ENCODE peak calls at places on chromosomes 12 and 14, in five cellular contexts. C is fibroblast of lung, M is heart right ventricle, Q is bronchial epithelial cell, A is lower leg skin. U is an unnamed sample.
A peak's percentile ranks its signal among the peaks of the same experiment; 100 is the strongest.

GRCh38 chr12:123120452-123121166 is 30.3 kb downstream of the PITPNM2 start:
- DNase-seq in C (no peak), M (no peak), Q (no peak), A (no peak), U (no peak)

GRCh38 chr14:101075801-101076413 is 172.4 kb upstream of the RTL1 start:
- DNase-seq in C (no peak), M (no peak), Q (no peak), A (no peak), U (no peak)

GRCh38 chr14:105439710-105440553 is 20.3 kb downstream of the MTA1 start:
- DNase-seq in C (no peak), M (peak; percentile 21), Q (no peak), A (no peak), U (no peak)

GRCh38 chr12:49567611-49568441 is at the start of gene MCRS1:
- DNase-seq in C (peak; percentile 85), M (peak; percentile 86), Q (peak; percentile 87), A (peak; percentile 97), U (peak; percentile 67)

GRCh38 chr14:39268393-39268792 is 34.7 kb downstream of the MIA2 start:
- DNase-seq in C (peak; percentile 57), M (no peak), Q (peak; percentile 21), A (no peak), U (no peak)

GRCh38 chr12:85805654-85806053 is 30.6 kb downstream of the RASSF9 start:
- DNase-seq in C (peak; percentile 93), M (no peak), Q (no peak), A (no peak), U (no peak)

GRCh38 chr12:95859947-95860850 is 1.4 kb downstream of the SNRPF start:
- DNase-seq in C (no peak), M (no peak), Q (no peak), A (no peak), U (no peak)

GRCh38 chr12:107822356-107822755 is 47.9 kb downstream of the ASCL4 start:
- DNase-seq in C (no peak), M (no peak), Q (no peak), A (no peak), U (no peak)

GRCh38 chr14:92959761-92960680 is 37.1 kb downstream of the CHGA start:
- DNase-seq in C (no peak), M (no peak), Q (no peak), A (no peak), U (no peak)

GRCh38 chr12:78863482-78864427 is 819 bp upstream of the SYT1 start:
- DNase-seq in C (peak; percentile 78), M (peak; percentile 11), Q (peak; percentile 40), A (peak; percentile 85), U (no peak)

GRCh38 chr14:39025810-39026627 is 77.0 kb downstream of the SEC23A start:
- DNase-seq in C (no peak), M (no peak), Q (no peak), A (no peak), U (no peak)

GRCh38 chr12:39441963-39442894 is 691 bp downstream of the KIF21A start:
- DNase-seq in C (peak; percentile 48), M (peak; percentile 42), Q (peak; percentile 54), A (peak; percentile 89), U (no peak)

GRCh38 chr14:77120771-77121743 is 20.5 kb downstream of the ZDHHC22 start:
- DNase-seq in C (no peak), M (no peak), Q (no peak), A (no peak), U (no peak)

GRCh38 chr12:12881495-12881894 is 9.9 kb upstream of the GPRC5A start:
- DNase-seq in C (peak; percentile 61), M (no peak), Q (peak; percentile 94), A (no peak), U (no peak)

GRCh38 chr12:122865268-122866231 is 30.3 kb downstream of the HIP1R start:
- DNase-seq in C (no peak), M (peak; percentile 60), Q (no peak), A (peak; percentile 85), U (no peak)

GRCh38 chr14:98692832-98693231 is 579.2 kb downstream of the BCL11B start:
- DNase-seq in C (no peak), M (no peak), Q (peak; percentile 56), A (no peak), U (no peak)

GRCh38 chr14:98325761-98326160 is 946.2 kb downstream of the BCL11B start:
- DNase-seq in C (peak; percentile 16), M (no peak), Q (peak; percentile 59), A (no peak), U (no peak)

GRCh38 chr12:6957151-6957701 is 6.1 kb downstream of the PTPN6 start:
- DNase-seq in C (no peak), M (no peak), Q (no peak), A (no peak), U (no peak)

GRCh38 chr14:54699087-54699530 is 132.2 kb downstream of the SAMD4A start:
- DNase-seq in C (peak; percentile 68), M (peak; percentile 39), Q (no peak), A (no peak), U (no peak)

GRCh38 chr14:67426983-67427601 is 15.1 kb upstream of the PLEK2 start:
- DNase-seq in C (peak; percentile 70), M (peak; percentile 63), Q (peak; percentile 70), A (peak; percentile 92), U (peak; percentile 39)

GRCh38 chr12:2183556-2184541 is 131.1 kb downstream of the CACNA1C start:
- DNase-seq in C (peak; percentile 85), M (no peak), Q (no peak), A (no peak), U (peak; percentile 75)

GRCh38 chr14:88989911-88990310 is 165.5 kb downstream of the TTC8 start:
- DNase-seq in C (no peak), M (no peak), Q (peak; percentile 78), A (no peak), U (no peak)

GRCh38 chr12:68451261-68452091 is 119.3 kb upstream of the MDM1 start:
- DNase-seq in C (peak; percentile 96), M (no peak), Q (peak; percentile 50), A (no peak), U (peak; percentile 78)

GRCh38 chr12:47715393-47715876 is 9.6 kb upstream of the RPAP3 start:
- DNase-seq in C (peak; percentile 73), M (peak; percentile 61), Q (peak; percentile 63), A (peak; percentile 96), U (no peak)
- H3K4me3 ChIP-seq in C (no peak overlapping the region), M (no peak overlapping the region), Q (no peak overlapping the region), A (no peak overlapping the region), U (no peak overlapping the region)

DNA sequence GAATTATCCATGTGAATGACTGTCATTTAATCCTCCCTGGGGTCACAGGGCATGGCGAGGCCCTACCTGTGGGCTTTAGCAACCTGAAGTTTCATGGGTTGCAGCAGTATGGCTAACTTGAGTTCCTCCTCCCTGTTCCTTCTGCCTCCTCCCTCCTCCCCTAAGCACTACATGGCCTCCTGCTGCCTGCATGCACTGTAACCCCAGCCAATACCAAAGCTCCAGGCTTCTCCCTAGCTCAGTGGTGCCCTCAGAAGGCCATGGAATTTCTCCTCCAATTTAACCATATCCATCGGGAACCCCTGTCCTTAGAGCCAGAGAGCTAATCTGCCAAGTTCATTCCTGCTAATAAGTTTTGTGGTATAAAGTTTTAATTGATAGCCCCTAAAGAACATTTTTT is 95.1 kb downstream of the NT5DC3 start:
- DNase-seq in C (no peak), M (no peak), Q (no peak), A (peak; percentile 26), U (no peak)
- TF ChIP-seq CTCF in C (no peak), M (no peak), Q (no peak), A (no peak), U (no peak)

GRCh38 chr12:65327207-65328076 is 49.0 kb downstream of the MSRB3 start:
- DNase-seq in C (peak; percentile 69), M (no peak), Q (no peak), A (no peak), U (peak; percentile 71)
- H3K4me3 ChIP-seq in C (no peak overlapping the region), M (no peak overlapping the region), Q (no peak overlapping the region), A (no peak overlapping the region), U (no peak overlapping the region)

DNA sequence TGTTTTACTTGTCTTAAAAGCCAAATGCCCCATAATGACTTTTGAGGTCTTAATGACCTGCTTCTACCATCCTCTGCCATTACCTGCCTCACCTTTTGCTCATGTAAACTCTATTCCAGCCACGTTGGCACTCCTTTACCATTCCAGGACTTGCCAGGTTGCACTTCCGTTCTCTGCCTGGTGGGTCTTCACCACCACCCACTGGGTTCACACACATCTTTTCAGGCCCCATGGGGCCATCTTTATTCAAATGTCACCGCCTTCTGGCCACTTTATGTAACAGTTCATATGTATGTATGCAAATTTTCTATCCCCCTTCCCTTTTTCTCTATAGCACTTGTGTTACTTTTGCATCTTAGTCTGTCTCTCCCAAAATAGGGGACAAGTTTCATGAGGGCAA is 57.7 kb downstream of the ATP2A2 start:
- DNase-seq in C (no peak), M (no peak), Q (no peak), A (no peak), U (no peak)
- TF ChIP-seq CTCF in C (peak; percentile 15), M (no peak), Q (peak; percentile 5), A (no peak), U (no peak)

GRCh38 chr14:31204593-31205534 is 2.7 kb downstream of the HECTD1 start:
- DNase-seq in C (no peak), M (no peak), Q (no peak), A (no peak), U (no peak)
- H3K4me3 ChIP-seq in C (peak overlapping the region; percentile 56), M (peak overlapping the region; percentile 92), Q (peak overlapping the region; percentile 12), A (no peak overlapping the region), U (no peak overlapping the region)

GRCh38 chr12:42143401-42144173 is 1.1 kb downstream of the GXYLT1 start:
- DNase-seq in C (peak; percentile 37), M (no peak), Q (peak; percentile 33), A (no peak), U (no peak)

GRCh38 chr12:42144174-42144423 is 575 bp downstream of the GXYLT1 start:
- DNase-seq in C (no peak), M (no peak), Q (no peak), A (peak; percentile 85), U (no peak)

GRCh38 chr12:42145197-42145549 is 499 bp upstream of the GXYLT1 start:
- DNase-seq in C (no peak), M (no peak), Q (no peak), A (no peak), U (no peak)

GRCh38 chr12:42144424-42145196 is at the start of gene GXYLT1:
- DNase-seq in C (peak; percentile 95), M (peak; percentile 95), Q (peak; percentile 83), A (peak; percentile 96), U (peak; percentile 66)

GRCh38 chr12:42145552-42146215 is 1.0 kb upstream of the GXYLT1 start:
- DNase-seq in C (no peak), M (no peak), Q (peak; percentile 28), A (no peak), U (no peak)
- TF ChIP-seq CTCF in C (no peak), M (no peak), Q (no peak), A (no peak), U (no peak)

DNA sequence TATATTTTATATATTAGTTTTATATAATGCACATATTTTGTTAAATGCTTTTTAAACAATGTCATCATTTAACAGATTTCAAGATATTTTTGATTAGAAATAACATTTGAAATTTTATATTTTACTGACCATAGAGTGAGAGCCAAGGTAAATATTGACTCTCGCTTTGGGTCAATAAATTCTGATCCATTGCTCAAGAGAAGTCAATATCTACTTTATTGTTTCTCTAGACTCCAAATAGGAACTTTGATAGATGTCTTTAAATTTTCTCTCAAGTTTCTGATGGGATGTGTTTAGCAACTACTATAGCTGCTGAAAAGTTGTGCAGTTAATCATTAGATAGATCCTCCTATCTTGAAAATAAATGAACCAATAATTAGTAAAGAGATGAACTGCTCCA is 61.4 kb upstream of the ATXN7L3B start:
- DNase-seq in C (no peak), M (no peak), Q (no peak), A (no peak), U (no peak)
- H3K4me3 ChIP-seq in C (no peak overlapping the region), M (no peak overlapping the region), Q (no peak overlapping the region), A (no peak overlapping the region), U (no peak overlapping the region)

GRCh38 chr12:120738252-120739030 is 12.8 kb downstream of the ACADS start:
- DNase-seq in C (no peak), M (no peak), Q (no peak), A (no peak), U (no peak)
- TF ChIP-seq CTCF in C (no peak), M (no peak), Q (no peak), A (no peak), U (no peak)